ENCODE peak calls at places on chromosomes 13 and 19, in four cellular contexts. Q is HCT116, W is cardiac muscle cell, V is mammary epithelial cell. D is an unnamed sample.

GRCh38 chr13:24076124-24076523 is 84.4 kb upstream of the SPATA13 start:
- DNase-seq in Q (no peak), W (no peak), V (no peak), D (no peak)

GRCh38 chr13:113066746-113067145 is 38.8 kb upstream of the F7 start:
- DNase-seq in Q (no peak), V (no peak), W (no peak), D (no peak)

GRCh38 chr13:67023088-67023893 is 206.8 kb downstream of the PCDH9 start:
- DNase-seq in W (peak; percentile 96), V (peak; percentile 77), Q (no peak), D (peak; percentile 47)

GRCh38 chr13:32850311-32851052 is 165.7 kb upstream of the KL start:
- DNase-seq in W (no peak), Q (no peak), V (no peak), D (no peak)

GRCh38 chr19:12543855-12544254 is 7.4 kb downstream of the ZNF564 start:
- DNase-seq in W (peak; percentile 41), Q (no peak), V (peak; percentile 47), D (peak; percentile 35)

GRCh38 chr19:27962260-27962659 is 1250.7 kb downstream of the UQCRFS1 start:
- DNase-seq in Q (no peak), W (peak; percentile 42), V (no peak), D (no peak)

GRCh38 chr19:38250821-38251563 is 5.2 kb downstream of the PPP1R14A start:
- DNase-seq in V (no peak), W (peak; percentile 73), Q (no peak), D (no peak)

GRCh38 chr13:98557934-98558630 is 18.8 kb downstream of the STK24 start:
- DNase-seq in Q (no peak), W (no peak), V (no peak), D (no peak)

GRCh38 chr19:6521718-6522646 is 8.8 kb upstream of the TNFSF9 start:
- DNase-seq in Q (no peak), V (no peak), W (peak; percentile 41), D (peak; percentile 28)

GRCh38 chr13:40665754-40666057 is 735 bp downstream of the FOXO1 start:
- DNase-seq in Q (no peak), W (no peak), V (no peak), D (no peak)

GRCh38 chr13:76004411-76004810 is 368.3 kb downstream of the LMO7 start:
- DNase-seq in W (no peak), Q (no peak), V (peak; percentile 51), D (peak; percentile 45)

GRCh38 chr19:10516671-10517286 is 468 bp downstream of the S1PR5 start:
- DNase-seq in Q (no peak), V (peak; percentile 50), W (no peak), D (peak; percentile 53)

GRCh38 chr19:52099497-52100138 is 4.1 kb upstream of the ZNF841 start:
- DNase-seq in W (no peak), V (peak; percentile 44), Q (no peak), D (peak; percentile 26)

GRCh38 chr13:114100446-114101320 is 31.7 kb downstream of the RASA3 start:
- DNase-seq in W (no peak), V (no peak), Q (no peak), D (no peak)

GRCh38 chr13:107203146-107203847 is 635.4 kb upstream of the ARGLU1 start:
- DNase-seq in V (no peak), Q (no peak), W (peak; percentile 59), D (no peak)

GRCh38 chr19:31154021-31154420 is 195.2 kb downstream of the TSHZ3 start:
- DNase-seq in W (peak; percentile 10), V (peak; percentile 95), Q (no peak), D (peak; percentile 99)

GRCh38 chr19:1018393-1018792 is 2.5 kb downstream of the TMEM259 start:
- DNase-seq in W (no peak), Q (no peak), V (no peak), D (no peak)

GRCh38 chr13:45796421-45796960 is 55.1 kb downstream of the SIAH3 start:
- DNase-seq in Q (no peak), W (no peak), V (no peak), D (no peak)

GRCh38 chr19:5578094-5578846 is 10.5 kb upstream of the TINCR start:
- DNase-seq in V (peak; percentile 35), Q (no peak), W (peak; percentile 56), D (no peak)

GRCh38 chr13:54433511-54434206 is 1405.0 kb downstream of the OLFM4 start:
- DNase-seq in W (no peak), Q (no peak), V (no peak), D (no peak)

GRCh38 chr19:51861870-51862622 is 25.7 kb downstream of the ZNF577 start:
- DNase-seq in Q (no peak), V (no peak), W (no peak), D (no peak)

GRCh38 chr19:16266586-16266942 is 58.1 kb upstream of the KLF2 start:
- DNase-seq in W (no peak), Q (no peak), V (no peak), D (no peak)

GRCh38 chr13:107531816-107532215 is 683.5 kb downstream of the LIG4 start:
- DNase-seq in W (no peak), V (no peak), Q (no peak), D (no peak)

GRCh38 chr19:18437481-18438330 is at the start of gene ISYNA1:
- DNase-seq in Q (no peak), V (no peak), W (peak; percentile 68), D (no peak)

GRCh38 chr13:100602472-100603142 is 14.0 kb upstream of the GGACT start:
- DNase-seq in W (no peak), V (no peak), Q (no peak), D (no peak)

GRCh38 chr13:110699148-110700145 is 6.5 kb downstream of the CARS2 start:
- DNase-seq in Q (no peak), W (no peak), V (no peak), D (no peak)

GRCh38 chr19:49585023-49585422 is 3.9 kb downstream of the PRRG2 start:
- DNase-seq in V (no peak), Q (no peak), W (no peak), D (no peak)

GRCh38 chr19:41565384-41565730 is 10.6 kb upstream of the CEACAM21 start:
- DNase-seq in Q (no peak), W (no peak), V (no peak), D (no peak)

GRCh38 chr19:41564515-41565383 is 11.2 kb upstream of the CEACAM21 start:
- DNase-seq in V (no peak), W (no peak), Q (no peak), D (no peak)

GRCh38 chr19:41569481-41570150 is 6.3 kb upstream of the CEACAM21 start:
- DNase-seq in Q (no peak), V (no peak), W (no peak), D (no peak)

GRCh38 chr19:41563847-41564514 is 12.0 kb upstream of the CEACAM21 start:
- DNase-seq in V (peak; percentile 21), W (no peak), Q (no peak), D (no peak)
- H3K27ac ChIP-seq in V (no peak overlapping the region), W (no peak overlapping the region), Q (no peak overlapping the region), D (no peak overlapping the region)

GRCh38 chr19:23932878-23933277 is 18.2 kb downstream of the ZNF726 start:
- DNase-seq in Q (no peak), V (no peak), W (no peak), D (no peak)
- TF ChIP-seq CTCF in Q (no peak), V (no peak), W (no peak), D (no peak)

GRCh38 chr19:14004619-14005380 is 1.3 kb downstream of the RFX1 start:
- DNase-seq in Q (no peak), V (peak; percentile 19), W (peak; percentile 14), D (no peak)
- H3K4me1 ChIP-seq in Q (peaks cover 26% of the 10 kb centered on the region), V (peaks cover 16% of the 10 kb centered on the region), W (no peaks in the 10 kb centered on the region), D (no peaks in the 10 kb centered on the region)

GRCh38 chr19:29942404-29943261 is 594 bp downstream of the URI1 start:
- DNase-seq in V (peak; percentile 52), W (peak; percentile 52), Q (no peak), D (no peak)
- H3K27ac ChIP-seq in V (peak overlapping the region; percentile 60), W (peak overlapping the region; percentile 90), Q (peak overlapping the region; percentile 63), D (peak overlapping the region; percentile 30)

DNA sequence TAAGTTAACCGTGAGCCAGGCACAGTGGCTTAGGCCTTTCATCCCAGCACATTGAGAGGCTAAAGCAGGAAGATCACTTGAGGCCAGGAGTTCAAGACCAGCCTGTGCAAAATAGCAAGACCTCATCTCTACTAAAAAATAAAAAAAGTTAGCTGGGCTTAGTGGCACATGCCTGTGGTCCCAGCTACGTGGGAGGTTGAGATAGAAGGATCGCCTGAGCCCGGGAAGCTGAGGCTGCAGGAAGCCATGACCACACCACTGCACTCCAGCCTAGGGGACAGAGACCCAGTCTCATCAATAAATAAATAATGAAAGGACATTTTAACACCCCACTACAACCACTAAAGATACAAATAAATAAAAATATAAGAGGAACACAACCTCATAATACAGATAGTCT is 21.6 kb downstream of the LSM14A start:
- DNase-seq in V (no peak), W (peak; percentile 48), Q (no peak), D (no peak)
- TF ChIP-seq CTCF in V (no peak), W (no peak), Q (no peak), D (no peak)

DNA sequence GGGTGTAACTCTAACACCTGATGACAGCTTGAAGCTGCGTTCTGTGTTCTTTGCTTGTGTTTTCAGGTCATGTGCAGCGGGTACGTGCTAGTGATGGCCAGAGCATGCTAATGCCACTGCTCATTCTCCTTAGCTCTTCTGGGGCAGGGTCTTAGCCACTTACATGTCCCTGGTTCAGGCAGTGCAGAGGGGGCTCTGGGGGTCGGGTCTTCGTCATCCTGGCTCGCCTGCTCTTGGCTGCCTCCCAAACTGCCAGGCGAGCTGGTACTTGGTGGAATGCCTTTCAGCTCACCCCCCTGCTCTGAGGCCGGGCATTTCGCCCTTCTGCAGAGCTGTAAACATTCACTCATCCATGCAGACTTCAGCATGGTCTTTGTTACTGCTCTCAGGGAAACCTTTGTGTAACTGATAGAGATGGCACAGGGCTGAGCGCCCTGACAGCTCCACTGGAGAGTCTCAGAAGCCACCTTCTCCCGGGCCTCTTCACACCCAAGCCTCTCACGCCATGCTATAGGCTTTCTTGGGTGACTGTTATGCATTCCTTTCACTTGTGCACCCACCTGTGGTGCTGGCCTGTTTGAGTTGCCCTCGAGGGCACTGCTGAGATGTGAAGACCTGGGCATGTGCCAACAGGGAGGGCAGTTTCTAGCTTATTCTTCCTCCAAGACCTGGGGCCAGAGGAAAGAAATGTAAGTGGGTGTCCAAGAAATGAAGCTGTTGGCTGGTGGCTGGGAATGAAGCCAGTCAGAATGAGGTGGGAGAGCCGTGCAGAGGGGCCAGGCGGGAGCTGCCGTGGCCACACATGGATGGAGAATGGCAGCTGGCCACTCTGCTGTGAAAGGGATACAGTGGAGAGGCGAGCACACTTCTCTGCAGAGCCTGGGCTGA is 24.5 kb downstream of the FAM124A start:
- DNase-seq in Q (no peak), W (no peak), V (no peak), D (no peak)
- H3K4me1 ChIP-seq in Q (peaks cover 6% of the 10 kb centered on the region), W (peaks cover 13% of the 10 kb centered on the region), V (no peaks in the 10 kb centered on the region), D (no peaks in the 10 kb centered on the region)

DNA sequence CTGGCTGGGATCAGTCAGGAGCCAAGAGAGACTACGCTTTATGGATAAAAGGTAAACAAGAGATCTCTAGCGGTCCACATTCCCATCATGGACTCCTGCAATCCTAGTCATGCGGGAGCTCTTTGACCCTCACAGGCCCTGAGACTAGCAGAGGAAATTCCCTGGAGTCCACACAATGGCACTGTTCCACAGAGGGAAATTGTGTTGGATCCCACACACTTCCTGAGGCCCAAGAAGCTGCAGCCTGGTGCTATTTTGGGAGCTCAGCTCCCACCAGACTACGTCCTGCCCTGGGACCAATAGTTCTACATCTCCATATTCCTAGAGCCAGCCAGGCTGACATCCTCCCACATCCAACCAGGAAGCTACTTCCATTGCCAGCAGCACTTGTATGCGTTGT is 2358.4 kb downstream of the PCDH9 start:
- DNase-seq in W (peak; percentile 12), V (no peak), Q (no peak), D (no peak)
- H3K27ac ChIP-seq in W (no peak overlapping the region), V (no peak overlapping the region), Q (no peak overlapping the region), D (no peak overlapping the region)